ENCODE peak calls at places on chromosome 9, in ten cellular contexts. J, H, C, A, O, L, S, R, B and Y are unnamed samples.
A peak's percentile ranks its signal among the peaks of the same experiment; 100 is the strongest.

GRCh38 chr9:6907772-6908381 is 150.1 kb downstream of the KDM4C start:
- DNase-seq in H (peak; percentile 15), B (peak; percentile 38), C (no peak), O (no peak), A (no peak), R (no peak), S (no peak), L (no peak), J (no peak), Y (no peak)

GRCh38 chr9:88243736-88244135 is 105.5 kb upstream of the SPATA31C2 start:
- DNase-seq in C (no peak), R (no peak), J (no peak), A (no peak), H (no peak), B (no peak), O (no peak), S (no peak), L (no peak), Y (no peak)

GRCh38 chr9:28389411-28389810 is 816.1 kb upstream of the C9orf72 start:
- DNase-seq in B (no peak), O (no peak), A (no peak), J (no peak), H (no peak), S (no peak), R (no peak), C (no peak), L (no peak), Y (no peak)

GRCh38 chr9:123696476-123696875 is 233.4 kb downstream of the DENND1A start:
- DNase-seq in L (no peak), R (no peak), H (no peak), C (no peak), A (no peak), J (no peak), O (no peak), B (no peak), S (no peak), Y (no peak)

GRCh38 chr9:12666813-12667212 is 26.4 kb upstream of the TYRP1 start:
- DNase-seq in A (no peak), B (peak; percentile 2), O (no peak), C (no peak), H (no peak), J (no peak), S (no peak), R (no peak), L (no peak), Y (no peak)

GRCh38 chr9:113665756-113666155 is 202.2 kb downstream of the RGS3 start:
- DNase-seq in L (no peak), R (no peak), J (no peak), O (no peak), B (no peak), A (no peak), H (no peak), C (no peak), S (no peak), Y (no peak)

GRCh38 chr9:92992549-92992948 is 45.2 kb downstream of the FGD3 start:
- DNase-seq in H (no peak), S (no peak), J (no peak), C (no peak), R (no peak), L (peak; percentile 38), O (no peak), B (no peak), A (no peak), Y (no peak)

GRCh38 chr9:130240410-130241197 is 25.0 kb upstream of the HMCN2 start:
- DNase-seq in L (no peak), B (peak; percentile 72), O (peak; percentile 53), C (no peak), A (peak; percentile 54), H (peak; percentile 68), R (peak; percentile 77), S (no peak), J (peak; percentile 82), Y (peak; percentile 59)

GRCh38 chr9:84937086-84937670 is 267.6 kb downstream of the NTRK2 start:
- DNase-seq in B (no peak), H (no peak), R (no peak), J (no peak), L (no peak), A (no peak), O (no peak), S (no peak), C (no peak), Y (no peak)

DNA sequence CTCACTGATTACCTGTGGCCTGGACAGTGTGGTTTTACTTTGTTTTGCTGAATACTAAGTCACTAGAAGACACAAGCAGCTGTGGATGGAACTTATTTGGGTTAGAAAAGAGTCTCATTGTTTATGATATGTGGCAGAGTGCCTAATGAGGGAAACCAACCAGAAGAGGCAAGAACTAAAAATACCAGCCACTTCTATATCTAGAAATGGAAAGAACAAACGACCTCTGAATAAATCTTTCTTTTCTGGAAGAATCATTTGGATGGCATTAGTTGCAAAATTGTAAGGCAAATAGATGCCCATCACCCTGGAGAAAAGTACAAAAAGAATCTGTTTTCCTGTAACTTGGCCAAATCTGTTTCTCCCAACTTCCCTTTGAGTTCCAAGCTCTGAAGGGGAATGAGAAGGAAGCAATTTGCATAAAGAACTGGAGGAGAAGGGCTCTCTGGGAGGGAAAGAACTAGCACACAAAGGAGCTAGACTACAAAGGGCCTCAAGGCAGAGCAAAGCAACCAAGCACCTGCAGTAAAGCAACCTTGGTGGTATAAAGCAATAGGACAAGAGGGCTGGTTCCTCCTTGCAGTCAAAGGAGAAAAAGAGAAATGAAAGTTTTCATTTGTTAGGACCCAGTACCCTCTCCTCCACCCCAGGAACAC is 455.4 kb downstream of the CAAP1 start:
- DNase-seq in S (no peak), L (peak; percentile 1), R (no peak), J (no peak), A (no peak), H (no peak), C (no peak), B (no peak), O (no peak), Y (no peak)
- TF ChIP-seq EP300 in S (no peak), L (no peak), R (no peak), J (no peak), A (no peak), H (no peak), C (no peak), B (no peak), O (no peak), Y (no peak)

GRCh38 chr9:98104445-98104881 is 14.6 kb downstream of the TRIM14 start:
- DNase-seq in S (peak; percentile 70), J (no peak), R (no peak), C (no peak), O (peak; percentile 26), H (no peak), B (no peak), L (no peak), A (no peak), Y (no peak)
- H3K4me1 ChIP-seq in S (peaks cover 21% of the 10 kb centered on the region), J (no peaks in the 10 kb centered on the region), R (peaks cover 10% of the 10 kb centered on the region), C (no peaks in the 10 kb centered on the region), O (peaks cover 48% of the 10 kb centered on the region), H (no peaks in the 10 kb centered on the region), B (no peaks in the 10 kb centered on the region), L (peaks cover 3% of the 10 kb centered on the region), A (peaks cover 88% of the 10 kb centered on the region), Y (peaks cover 6% of the 10 kb centered on the region)

DNA sequence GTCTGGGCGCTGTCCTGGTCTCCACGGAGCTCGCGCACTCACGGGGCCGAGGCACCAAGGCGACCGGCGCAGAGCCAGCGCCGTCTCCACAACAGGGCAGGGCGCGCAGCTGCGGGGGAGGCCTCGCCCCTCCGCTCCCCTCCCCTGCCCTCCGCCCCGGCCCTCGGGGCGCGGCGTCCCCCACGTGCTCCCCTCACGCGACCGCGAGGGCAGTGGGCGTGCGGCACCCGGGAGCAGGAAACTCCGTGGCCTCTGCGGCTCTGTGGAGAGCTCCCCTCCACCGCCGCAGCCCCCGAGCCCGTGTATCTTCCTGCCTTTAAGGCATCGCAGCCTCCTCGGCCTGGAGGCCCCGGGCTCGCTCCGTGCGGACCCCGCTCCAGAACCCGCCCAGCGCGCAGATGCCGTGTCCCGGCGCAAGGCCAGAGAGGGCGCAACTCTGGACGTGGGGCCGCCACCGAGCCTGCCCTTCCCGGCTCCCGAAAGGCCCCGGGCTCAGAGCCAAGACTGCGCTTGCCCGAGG is 706 bp upstream of the TUBB4B start:
- DNase-seq in B (no peak), A (no peak), O (peak; percentile 83), R (peak; percentile 35), H (no peak), J (peak; percentile 92), L (no peak), C (peak; percentile 74), S (peak; percentile 91), Y (peak; percentile 74)
- TF ChIP-seq EP300 in B (no peak), A (no peak), O (no peak), R (no peak), H (no peak), J (no peak), L (no peak), C (no peak), S (no peak), Y (no peak)

GRCh38 chr9:135971106-135971766 is 10.1 kb upstream of the UBAC1 start:
- DNase-seq in C (no peak), L (no peak), O (no peak), J (no peak), R (no peak), B (no peak), H (no peak), S (no peak), A (no peak), Y (no peak)

GRCh38 chr9:135969064-135969683 is 8.0 kb upstream of the UBAC1 start:
- DNase-seq in B (no peak), R (no peak), C (no peak), A (no peak), S (no peak), O (no peak), L (no peak), J (peak; percentile 55), H (no peak), Y (no peak)

GRCh38 chr9:135968083-135968476 is 6.9 kb upstream of the UBAC1 start:
- DNase-seq in R (no peak), C (no peak), B (no peak), S (no peak), O (no peak), L (no peak), A (no peak), J (no peak), H (no peak), Y (no peak)

GRCh38 chr9:135970128-135970815 is 9.1 kb upstream of the UBAC1 start:
- DNase-seq in R (no peak), A (no peak), O (no peak), S (no peak), L (no peak), H (no peak), B (no peak), C (no peak), J (peak; percentile 41), Y (no peak)

DNA sequence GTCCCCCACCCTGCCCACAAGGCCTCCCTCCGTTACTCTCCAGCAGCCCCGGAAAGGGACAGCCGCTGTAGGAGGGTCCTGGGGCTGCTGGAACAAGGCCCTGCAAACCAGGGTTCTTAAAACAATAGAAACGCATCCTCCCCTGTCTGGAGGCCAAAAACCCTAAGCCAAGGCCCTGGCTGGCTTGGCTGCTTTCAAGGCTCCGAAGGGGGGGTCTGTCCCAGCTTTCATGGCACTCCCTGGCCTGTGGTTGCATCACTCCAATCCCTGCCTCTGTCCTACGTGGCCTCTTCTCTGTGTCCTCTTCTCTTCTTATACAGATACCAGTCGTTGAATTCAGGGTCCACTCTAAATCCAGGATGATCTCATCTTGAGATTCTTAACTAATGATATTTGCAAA is 7.4 kb upstream of the UBAC1 start:
- DNase-seq in R (no peak), O (no peak), A (no peak), B (no peak), L (no peak), J (no peak), C (no peak), H (no peak), S (no peak), Y (no peak)
- H3K4me1 ChIP-seq in R (peaks cover 4% of the 10 kb centered on the region), O (no peaks in the 10 kb centered on the region), A (no peaks in the 10 kb centered on the region), B (no peaks in the 10 kb centered on the region), L (peaks cover 8% of the 10 kb centered on the region), J (no peaks in the 10 kb centered on the region), C (no peaks in the 10 kb centered on the region), H (peaks cover 9% of the 10 kb centered on the region), S (peaks cover 12% of the 10 kb centered on the region), Y (peaks cover 4% of the 10 kb centered on the region)